ENCODE peak calls at places on chromosomes 13 and 19, in seven cellular contexts. T is heart left ventricle; J is stimulated activated CD4-positive, alpha-beta T cell treated with anti-CD3 and anti-CD28 coated beads, Interleukin-1b, Interleukin-23, amount 100 ng/mL, for 24 hours; O is HEK293T; K is amniotic stem cell; W is LNCaP clone FGC; X is neural crest cell. A is an unnamed sample.

GRCh38 chr19:16588824-16589577 is 16.8 kb upstream of the SLC35E1 start:
- DNase-seq in T (no peak), J (no peak), O (no peak), K (no peak), W (no peak), X (no peak), A (no peak)

GRCh38 chr19:5563941-5564612 is 3.7 kb downstream of the TINCR start:
- DNase-seq in T (no peak), J (no peak), O (no peak), K (no peak), W (no peak), X (no peak), A (no peak)

GRCh38 chr19:47176627-47177090 is 46.0 kb downstream of the SAE1 start:
- DNase-seq in T (no peak), J (no peak), O (no peak), K (no peak), W (no peak), X (no peak), A (no peak)

GRCh38 chr13:97976551-97977375 is 23.3 kb downstream of the IPO5 start:
- DNase-seq in T (peak; percentile 30), J (peak; percentile 13), O (peak; percentile 40), K (no peak), W (no peak), X (no peak), A (peak; percentile 52)

GRCh38 chr19:18000981-18001836 is 6.8 kb upstream of the ARRDC2 start:
- DNase-seq in T (peak; percentile 92), J (peak; percentile 88), O (peak; percentile 63), K (peak; percentile 69), W (no peak), X (no peak), A (peak; percentile 56)

GRCh38 chr19:19653597-19654147 is 9.8 kb downstream of the ATP13A1 start:
- DNase-seq in T (peak; percentile 18), J (no peak), O (no peak), K (no peak), W (no peak), X (no peak), A (no peak)

GRCh38 chr13:111658150-111659100 is 338.0 kb downstream of the TEX29 start:
- DNase-seq in T (no peak), J (no peak), O (no peak), K (no peak), W (peak; percentile 77), X (peak; percentile 47), A (peak; percentile 3)

GRCh38 chr19:45589768-45590167 is 5.2 kb upstream of the OPA3 start:
- DNase-seq in T (no peak), J (no peak), O (no peak), K (no peak), W (no peak), X (no peak), A (no peak)

GRCh38 chr19:17510220-17510993 is 1.0 kb upstream of the PGLS start:
- DNase-seq in T (no peak), J (no peak), O (no peak), K (no peak), W (no peak), X (no peak), A (no peak)

GRCh38 chr13:76622336-76623045 is 263.7 kb downstream of the KCTD12 start:
- DNase-seq in T (no peak), J (no peak), O (no peak), K (no peak), W (no peak), X (no peak), A (no peak)

GRCh38 chr13:21060063-21060826 is 1.1 kb downstream of the LATS2 start:
- DNase-seq in T (peak; percentile 56), J (no peak), O (peak; percentile 20), K (no peak), W (no peak), X (peak; percentile 32), A (peak; percentile 58)

GRCh38 chr19:6707658-6708018 is 12.8 kb downstream of the C3 start:
- DNase-seq in T (no peak), J (no peak), O (no peak), K (no peak), W (no peak), X (no peak), A (no peak)

GRCh38 chr19:46821512-46822359 is 28.9 kb downstream of the AP2S1 start:
- DNase-seq in T (no peak), J (peak; percentile 44), O (no peak), K (no peak), W (no peak), X (no peak), A (peak; percentile 78)

GRCh38 chr13:65292488-65292901 is 1937.6 kb downstream of the PCDH9 start:
- DNase-seq in T (no peak), J (no peak), O (peak; percentile 46), K (peak; percentile 86), W (no peak), X (no peak), A (peak; percentile 23)

GRCh38 chr13:41675306-41675705 is 218.0 kb downstream of the RGCC start:
- DNase-seq in T (no peak), J (no peak), O (no peak), K (no peak), W (no peak), X (no peak), A (no peak)

GRCh38 chr13:32264407-32264806 is 50.8 kb downstream of the ZAR1L start:
- DNase-seq in T (peak; percentile 87), J (no peak), O (no peak), K (no peak), W (no peak), X (no peak), A (no peak)

GRCh38 chr13:112764028-112764427 is 74.2 kb downstream of the ATP11A start:
- DNase-seq in T (no peak), J (no peak), O (no peak), K (no peak), W (no peak), X (no peak), A (no peak)

GRCh38 chr19:900302-901111 is 7.2 kb downstream of the RNU6-9 start:
- DNase-seq in T (no peak), J (no peak), O (peak; percentile 72), K (no peak), W (no peak), X (no peak), A (peak; percentile 56)

GRCh38 chr13:38866649-38867048 is 124.0 kb downstream of the STOML3 start:
- DNase-seq in T (no peak), J (no peak), O (no peak), K (no peak), W (peak; percentile 10), X (no peak), A (no peak)

GRCh38 chr13:26616126-26616525 is 58.6 kb downstream of the WASF3 start:
- DNase-seq in T (no peak), J (no peak), O (no peak), K (peak; percentile 29), W (no peak), X (no peak), A (no peak)

GRCh38 chr19:56919308-56919995 is 78.9 kb upstream of the PEG3 start:
- DNase-seq in T (no peak), J (no peak), O (no peak), K (no peak), W (no peak), X (no peak), A (no peak)

GRCh38 chr13:109036091-109036490 is 406.7 kb downstream of the MYO16 start:
- DNase-seq in T (no peak), J (no peak), O (no peak), K (no peak), W (no peak), X (no peak), A (no peak)

GRCh38 chr19:20365146-20365545 is 198.1 kb downstream of the ZNF486 start:
- DNase-seq in T (no peak), J (no peak), O (no peak), K (no peak), W (no peak), X (no peak), A (no peak)

GRCh38 chr13:94705081-94705751 is 7.1 kb downstream of the SOX21 start:
- DNase-seq in T (no peak), J (no peak), O (no peak), K (no peak), W (no peak), X (no peak), A (no peak)

GRCh38 chr19:50501568-50502475 is 9.2 kb downstream of the JOSD2 start:
- DNase-seq in T (peak; percentile 89), J (no peak), O (no peak), K (no peak), W (no peak), X (no peak), A (peak; percentile 49)

GRCh38 chr13:25217023-25217909 is 45.2 kb upstream of the AMER2 start:
- DNase-seq in T (no peak), J (no peak), O (no peak), K (no peak), W (no peak), X (peak; percentile 17), A (no peak)

GRCh38 chr19:10797541-10798256 is 38.3 kb downstream of the TMED1 start:
- DNase-seq in T (no peak), J (peak; percentile 76), O (no peak), K (no peak), W (no peak), X (no peak), A (no peak)

GRCh38 chr19:46850228-46851203 is at the start of gene AP2S1:
- DNase-seq in T (peak; percentile 97), J (peak; percentile 87), O (peak; percentile 93), K (peak; percentile 99), W (peak; percentile 94), X (peak; percentile 87), A (peak; percentile 98)

A was measured in SJCRH30.